ENCODE peak calls at places on chromosomes 7 and 10, in seven cellular contexts. P, I, O, A, K, V and T are unnamed samples.

GRCh38 chr10:78319371-78319770 is 285.7 kb downstream of the RPS24 start:
- DNase-seq in P (no peak), I (no peak), O (no peak), A (no peak), K (no peak), V (no peak), T (no peak)

GRCh38 chr7:142323706-142324105 is 65.8 kb upstream of the PRSS58 start:
- DNase-seq in P (peak), I (no peak), O (no peak), A (peak), K (peak), V (no peak), T (no peak)

GRCh38 chr7:20508109-20508508 is 107.4 kb upstream of the ABCB5 start:
- DNase-seq in P (peak), I (no peak), O (peak), A (peak), K (no peak), V (no peak), T (no peak)

GRCh38 chr7:158957921-158958471 is 101.6 kb downstream of the DYNC2I1 start:
- DNase-seq in P (peak), I (peak), O (no peak), A (peak), K (peak), V (no peak), T (no peak)

GRCh38 chr10:21962362-21962761 is 41.2 kb downstream of the DNAJC1 start:
- DNase-seq in P (no peak), I (no peak), O (no peak), A (no peak), K (no peak), V (no peak), T (no peak)

GRCh38 chr7:92748509-92748908 is 87.9 kb downstream of the CDK6 start:
- DNase-seq in P (no peak), I (no peak), O (no peak), A (no peak), K (no peak), V (no peak), T (no peak)

GRCh38 chr10:85250304-85250703 is 921.9 kb downstream of the CCSER2 start:
- DNase-seq in P (no peak), I (no peak), O (no peak), A (no peak), K (no peak), V (no peak), T (no peak)

GRCh38 chr7:100220833-100221718 is 1.3 kb downstream of the PVRIG start:
- DNase-seq in P (peak), I (no peak), O (no peak), A (no peak), K (peak), V (no peak), T (no peak)

GRCh38 chr7:93046641-93047040 is 71.1 kb downstream of the SAMD9 start:
- DNase-seq in P (no peak), I (no peak), O (no peak), A (no peak), K (no peak), V (no peak), T (no peak)

GRCh38 chr7:140537750-140538482 is 58.6 kb upstream of the MKRN1 start:
- DNase-seq in P (no peak), I (no peak), O (no peak), A (no peak), K (no peak), V (no peak), T (no peak)

GRCh38 chr10:85513450-85513849 is 853.1 kb downstream of the GRID1 start:
- DNase-seq in P (no peak), I (no peak), O (no peak), A (peak), K (no peak), V (no peak), T (no peak)

GRCh38 chr7:72493850-72494661 is 81.9 kb upstream of the CALN1 start:
- DNase-seq in P (peak), I (peak), O (peak), A (peak), K (peak), V (peak), T (peak)

GRCh38 chr7:44151679-44152355 is 10.7 kb upstream of the MYL7 start:
- DNase-seq in P (no peak), I (no peak), O (no peak), A (no peak), K (no peak), V (no peak), T (no peak)

GRCh38 chr7:44798649-44799275 is 2.3 kb downstream of the PPIA start:
- DNase-seq in P (no peak), I (no peak), O (no peak), A (no peak), K (no peak), V (no peak), T (peak)

GRCh38 chr10:47065903-47066302 is 154.7 kb downstream of the PTPN20 start:
- DNase-seq in P (no peak), I (no peak), O (no peak), A (no peak), K (no peak), V (no peak), T (no peak)

GRCh38 chr7:66460921-66461361 is 167.7 kb upstream of the KCTD7 start:
- DNase-seq in P (no peak), I (no peak), O (no peak), A (no peak), K (no peak), V (no peak), T (no peak)

GRCh38 chr7:141527076-141527475 is 24.1 kb upstream of the AGK start:
- DNase-seq in P (no peak), I (no peak), O (no peak), A (no peak), K (no peak), V (no peak), T (no peak)

GRCh38 chr7:151736403-151736909 is 140.5 kb downstream of the PRKAG2 start:
- DNase-seq in P (peak), I (peak), O (peak), A (peak), K (no peak), V (peak), T (peak)

GRCh38 chr10:14873090-14873760 is 5.4 kb upstream of the SUV39H2 start:
- DNase-seq in P (no peak), I (no peak), O (peak), A (no peak), K (no peak), V (no peak), T (peak)

GRCh38 chr10:6678211-6678803 is 98.2 kb upstream of the PRKCQ start:
- DNase-seq in P (peak), I (peak), O (peak), A (peak), K (peak), V (peak), T (peak)

GRCh38 chr7:26698806-26699205 is 165.6 kb downstream of the SKAP2 start:
- DNase-seq in P (no peak), I (no peak), O (no peak), A (no peak), K (no peak), V (no peak), T (no peak)

GRCh38 chr7:76155938-76156337 is 45.8 kb upstream of the SRRM3 start:
- DNase-seq in P (peak), I (peak), O (no peak), A (no peak), K (no peak), V (peak), T (peak)

GRCh38 chr7:35729061-35729783 is 34.3 kb upstream of the HERPUD2 start:
- DNase-seq in P (no peak), I (no peak), O (no peak), A (no peak), K (peak), V (no peak), T (no peak)

GRCh38 chr7:4682621-4683042 is 537 bp downstream of the FOXK1 start:
- DNase-seq in P (peak), I (peak), O (peak), A (peak), K (peak), V (peak), T (peak)
- H3K4me3 ChIP-seq in P (peak), I (peak), O (peak), A (peak), K (peak), V (peak), T (peak)

DNA sequence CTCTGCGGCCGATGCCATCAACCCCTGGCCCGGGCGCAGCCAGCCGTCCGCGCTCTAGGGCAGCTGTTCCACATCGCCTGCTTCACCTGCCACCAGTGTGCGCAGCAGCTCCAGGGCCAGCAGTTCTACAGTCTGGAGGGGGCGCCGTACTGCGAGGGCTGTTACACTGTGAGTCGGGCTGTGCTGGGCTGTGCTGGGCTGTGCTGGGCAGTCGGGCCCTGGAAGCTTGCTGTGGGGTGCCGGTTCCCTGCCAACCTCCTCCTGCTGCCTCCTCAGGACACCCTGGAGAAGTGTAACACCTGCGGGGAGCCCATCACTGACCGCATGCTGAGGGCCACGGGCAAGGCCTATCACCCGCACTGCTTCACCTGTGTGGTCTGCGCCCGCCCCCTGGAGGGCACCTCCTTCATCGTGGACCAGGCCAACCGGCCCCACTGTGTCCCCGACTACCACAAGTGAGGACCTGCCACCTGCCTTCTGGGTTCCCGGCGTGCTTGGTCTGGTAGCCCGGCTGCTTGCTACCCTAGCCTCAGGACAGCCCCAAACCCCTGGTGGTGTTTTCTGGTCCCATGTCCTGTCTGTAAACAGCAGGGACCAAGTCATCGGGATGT is 7.5 kb downstream of the ZYX start:
- DNase-seq in P (no peak), I (no peak), O (no peak), A (peak), K (no peak), V (no peak), T (no peak)
- TF ChIP-seq CTCF in P (no peak), I (no peak), O (no peak), A (peak), K (no peak), V (no peak), T (no peak)

GRCh38 chr10:116879817-116880216 is 30.5 kb downstream of the ENO4 start:
- DNase-seq in P (no peak), I (no peak), O (no peak), A (no peak), K (no peak), V (no peak), T (no peak)
- H3K4me3 ChIP-seq in P (no peak), I (no peak), O (no peak), A (no peak), K (no peak), V (no peak), T (no peak)

GRCh38 chr10:104650072-104650471 is 9.0 kb downstream of the SORCS3 start:
- DNase-seq in P (no peak), I (no peak), O (peak), A (peak), K (no peak), V (no peak), T (no peak)
- TF ChIP-seq CTCF in P (peak), I (no peak), O (peak), A (peak), K (no peak), V (peak), T (peak)